ENCODE peak calls at places on chromosome 5, in four cellular contexts. C, T, U and K are unnamed samples.

GRCh38 chr5:39604491-39604890 is 179.7 kb upstream of the DAB2 start:
- DNase-seq in C (no peak), T (no peak), U (no peak), K (no peak)

GRCh38 chr5:54529565-54529964 is 12.0 kb downstream of the SNX18 start:
- DNase-seq in C (no peak), T (no peak), U (no peak), K (no peak)

GRCh38 chr5:1498623-1499416 is 24.9 kb downstream of the LPCAT1 start:
- DNase-seq in C (no peak), T (peak), U (no peak), K (no peak)

GRCh38 chr5:43104102-43104501 is 16.6 kb upstream of the ZNF131 start:
- DNase-seq in C (no peak), T (no peak), U (no peak), K (no peak)

GRCh38 chr5:14165375-14166091 is 22.4 kb downstream of the TRIO start:
- DNase-seq in C (peak), T (no peak), U (no peak), K (no peak)

GRCh38 chr5:154086641-154087040 is 47.9 kb downstream of the MFAP3 start:
- DNase-seq in C (no peak), T (no peak), U (no peak), K (peak)

GRCh38 chr5:77168884-77169254 is 41.6 kb upstream of the PDE8B start:
- DNase-seq in C (peak), T (no peak), U (peak), K (no peak)

GRCh38 chr5:78102498-78102897 is 192.0 kb downstream of the AP3B1 start:
- DNase-seq in C (no peak), T (no peak), U (no peak), K (no peak)

GRCh38 chr5:129447968-129448367 is 12.1 kb upstream of the ADAMTS19 start:
- DNase-seq in C (no peak), T (no peak), U (no peak), K (no peak)

GRCh38 chr5:144812770-144813169 is 642.1 kb downstream of the KCTD16 start:
- DNase-seq in C (no peak), T (no peak), U (no peak), K (no peak)

GRCh38 chr5:81749562-81750307 is 1.2 kb downstream of the SSBP2 start:
- DNase-seq in C (peak), T (peak), U (peak), K (peak)

GRCh38 chr5:134075102-134075501 is 39.4 kb upstream of the TCF7 start:
- DNase-seq in C (no peak), T (no peak), U (no peak), K (no peak)

GRCh38 chr5:83487155-83487554 is 15.6 kb downstream of the VCAN start:
- DNase-seq in C (no peak), T (no peak), U (no peak), K (no peak)

GRCh38 chr5:110265199-110265598 is 461.3 kb downstream of the TMEM232 start:
- DNase-seq in C (no peak), T (no peak), U (no peak), K (no peak)
- TF ChIP-seq POLR2A in C (no peak), T (no peak), U (no peak), K (no peak)

GRCh38 chr5:9512452-9512851 is 33.4 kb downstream of the SEMA5A start:
- DNase-seq in C (no peak), T (no peak), U (no peak), K (no peak)

GRCh38 chr5:9514968-9515367 is 30.9 kb downstream of the SEMA5A start:
- DNase-seq in C (no peak), T (no peak), U (no peak), K (no peak)

GRCh38 chr5:9516591-9516990 is 29.3 kb downstream of the SEMA5A start:
- DNase-seq in C (no peak), T (no peak), U (no peak), K (no peak)

GRCh38 chr5:9515451-9515850 is 30.4 kb downstream of the SEMA5A start:
- DNase-seq in C (no peak), T (no peak), U (no peak), K (no peak)

GRCh38 chr5:9513825-9514224 is 32.0 kb downstream of the SEMA5A start:
- DNase-seq in C (no peak), T (no peak), U (no peak), K (no peak)
- TF ChIP-seq CTCF in C (no peak), T (no peak), U (no peak), K (peak)

GRCh38 chr5:119341452-119342349 is 14.1 kb upstream of the TNFAIP8 start:
- DNase-seq in C (no peak), T (peak), U (no peak), K (no peak)
- TF ChIP-seq POLR2A in C (no peak), T (no peak), U (no peak), K (no peak)

DNA sequence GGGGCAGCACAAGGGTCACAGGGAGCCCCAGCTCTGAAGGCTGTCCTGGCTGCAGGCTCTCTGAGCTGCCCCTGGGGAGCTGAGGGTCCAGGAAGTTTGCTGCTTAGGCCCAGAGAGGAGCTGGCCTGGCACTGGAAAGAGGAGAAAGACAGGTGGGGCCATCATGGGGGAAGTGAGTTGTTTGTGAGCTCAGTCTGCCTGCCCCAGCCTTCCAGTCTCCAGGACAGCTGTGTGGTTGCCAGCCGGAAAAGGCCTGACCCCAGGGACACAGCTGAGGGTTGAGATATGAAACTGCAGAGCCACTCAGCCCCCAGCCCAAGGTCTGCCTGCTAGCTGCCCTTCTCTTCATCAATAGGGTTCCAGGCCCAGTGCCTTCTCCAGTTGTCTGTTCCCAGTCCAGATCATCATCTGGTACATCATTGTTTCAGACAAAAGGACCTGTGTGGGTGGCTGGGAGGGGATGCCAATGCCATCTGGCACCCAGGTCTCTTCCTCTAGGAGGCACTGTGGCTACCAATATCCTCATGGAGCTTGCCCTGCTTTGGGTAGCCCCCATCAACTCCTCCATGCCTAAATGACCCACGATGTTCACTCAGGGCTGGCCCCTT is 4.2 kb upstream of the DDX41 start:
- DNase-seq in C (no peak), T (no peak), U (no peak), K (no peak)
- TF ChIP-seq CTCF in C (peak), T (no peak), U (no peak), K (no peak)

DNA sequence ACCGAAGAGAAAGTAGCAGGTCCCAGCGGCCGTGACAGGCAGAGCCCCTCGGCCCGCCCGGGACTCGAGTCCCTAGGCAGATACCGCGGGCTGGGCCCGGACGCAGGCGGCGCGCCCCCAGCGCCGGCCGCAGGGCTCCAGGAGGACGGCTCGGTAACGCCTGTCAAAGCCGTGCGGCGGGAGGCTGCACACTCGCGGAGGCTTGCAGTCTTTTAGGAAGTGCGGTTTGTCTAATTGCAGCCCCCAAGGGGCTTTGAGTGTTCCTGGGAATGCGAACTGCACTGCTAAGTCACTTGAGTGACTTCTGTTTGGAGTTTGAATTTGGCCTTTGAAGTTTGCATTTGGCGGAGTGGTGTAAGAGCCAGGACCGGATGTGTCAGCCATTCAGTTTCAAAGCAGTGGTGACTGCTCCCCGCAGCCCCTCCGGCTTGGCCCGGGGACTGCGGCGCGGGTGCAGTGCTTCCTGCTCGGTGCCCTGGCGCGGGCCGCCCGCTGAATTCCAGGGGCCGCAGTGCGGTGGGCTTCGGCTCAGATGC is 1.3 kb downstream of the MAP3K1 start:
- DNase-seq in C (peak), T (peak), U (peak), K (peak)
- TF ChIP-seq POLR2A in C (no peak), T (peak), U (no peak), K (no peak)

GRCh38 chr5:31113101-31113500 is 80.4 kb upstream of the CDH6 start:
- DNase-seq in C (no peak), T (no peak), U (no peak), K (no peak)

GRCh38 chr5:31114817-31115216 is 78.7 kb upstream of the CDH6 start:
- DNase-seq in C (no peak), T (no peak), U (no peak), K (no peak)

GRCh38 chr5:31116466-31117031 is 76.9 kb upstream of the CDH6 start:
- DNase-seq in C (no peak), T (no peak), U (no peak), K (no peak)

DNA sequence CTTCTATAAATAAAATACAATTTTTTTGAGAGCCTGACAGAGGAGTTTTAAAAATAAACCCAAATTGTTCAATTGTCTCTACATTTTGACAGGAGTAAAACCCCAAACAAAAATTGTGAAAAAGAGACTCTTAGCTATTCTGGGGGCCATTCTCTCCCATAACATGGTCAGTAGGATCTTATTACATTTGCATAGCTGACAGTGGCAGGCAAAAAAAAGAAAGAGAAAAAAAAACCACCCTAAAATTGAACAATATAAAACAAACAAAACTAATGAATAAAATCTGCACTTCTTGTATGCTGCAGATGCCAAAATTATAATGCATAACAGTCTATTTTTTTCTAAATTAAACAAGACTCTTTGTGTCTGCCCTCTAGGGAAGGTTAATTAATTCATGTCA is 79.8 kb upstream of the CDH6 start:
- DNase-seq in C (no peak), T (no peak), U (no peak), K (no peak)
- TF ChIP-seq CTCF in C (no peak), T (no peak), U (no peak), K (no peak)